ENCODE peak calls at places on chromosomes 1 and 21, in ten cellular contexts. E is naive thymus-derived CD8-positive, alpha-beta T cell; R is pons; Y is osteocyte; P is hypothalamus; A is GM12892; I is ELR; F is cardiac fibroblast; M is nephron progenitor cell; L is H7. J is an unnamed sample.

GRCh38 chr1:8205771-8206170 is 112.1 kb upstream of the SLC45A1 start:
- DNase-seq in E (no peak), R (no peak), Y (no peak), P (no peak), A (no peak), I (no peak), F (peak; percentile 41), M (no peak), L (no peak), J (no peak)

GRCh38 chr1:219159946-219160645 is 13.6 kb upstream of the LYPLAL1 start:
- DNase-seq in E (no peak), R (peak; percentile 44), Y (no peak), P (peak; percentile 2), A (no peak), I (no peak), F (peak; percentile 32), M (no peak), L (no peak), J (no peak)

GRCh38 chr1:44777969-44778635 is 2.8 kb downstream of the RPS8 start:
- DNase-seq in E (no peak), R (no peak), Y (no peak), P (no peak), A (no peak), I (no peak), F (no peak), M (no peak), L (no peak), J (no peak)

GRCh38 chr1:145918992-145919939 is 749 bp upstream of the PEX11B start:
- DNase-seq in E (no peak), R (peak; percentile 38), Y (no peak), P (peak; percentile 30), A (peak; percentile 88), I (peak; percentile 78), F (peak; percentile 51), M (peak; percentile 51), L (peak; percentile 61), J (peak; percentile 71)

GRCh38 chr1:107991371-107992066 is 26.5 kb upstream of the VAV3 start:
- DNase-seq in E (no peak), R (no peak), Y (no peak), P (no peak), A (no peak), I (peak; percentile 8), F (peak; percentile 71), M (no peak), L (no peak), J (no peak)

GRCh38 chr1:204376919-204377799 is 17.4 kb upstream of the PLEKHA6 start:
- DNase-seq in E (no peak), R (peak; percentile 30), Y (no peak), P (peak; percentile 55), A (no peak), I (no peak), F (no peak), M (no peak), L (no peak), J (no peak)

GRCh38 chr1:204924013-204924759 is 53.5 kb downstream of the NFASC start:
- DNase-seq in E (no peak), R (no peak), Y (peak; percentile 34), P (no peak), A (no peak), I (peak; percentile 34), F (no peak), M (no peak), L (peak; percentile 67), J (peak; percentile 79)

GRCh38 chr1:203349757-203350522 is 982 bp downstream of the FMOD start:
- DNase-seq in E (no peak), R (peak; percentile 79), Y (no peak), P (peak; percentile 25), A (no peak), I (no peak), F (no peak), M (no peak), L (no peak), J (no peak)

GRCh38 chr1:207470927-207471326 is 16.8 kb downstream of the CR2 start:
- DNase-seq in E (peak; percentile 7), R (no peak), Y (no peak), P (no peak), A (no peak), I (no peak), F (no peak), M (no peak), L (no peak), J (no peak)

GRCh38 chr1:116325922-116326321 is 47.1 kb upstream of the ATP1A1 start:
- DNase-seq in E (peak; percentile 49), R (no peak), Y (no peak), P (no peak), A (no peak), I (no peak), F (no peak), M (no peak), L (no peak), J (no peak)

GRCh38 chr1:162172733-162173132 is 103.2 kb downstream of the NOS1AP start:
- DNase-seq in E (no peak), R (no peak), Y (no peak), P (no peak), A (no peak), I (no peak), F (no peak), M (no peak), L (no peak), J (no peak)

GRCh38 chr1:195738971-195739650 is 869.1 kb downstream of the KCNT2 start:
- DNase-seq in E (no peak), R (no peak), Y (no peak), P (no peak), A (no peak), I (peak; percentile 52), F (no peak), M (no peak), L (no peak), J (no peak)

GRCh38 chr1:212458817-212459216 is 26.1 kb downstream of the NENF start:
- DNase-seq in E (no peak), R (no peak), Y (no peak), P (no peak), A (no peak), I (no peak), F (no peak), M (no peak), L (peak; percentile 59), J (no peak)

GRCh38 chr1:229318056-229318455 is 24.8 kb downstream of the CCSAP start:
- DNase-seq in E (no peak), R (no peak), Y (no peak), P (no peak), A (no peak), I (peak; percentile 19), F (no peak), M (no peak), L (no peak), J (no peak)

GRCh38 chr1:27403065-27403726 is 10.8 kb downstream of the GPR3 start:
- DNase-seq in E (no peak), R (peak; percentile 39), Y (peak; percentile 85), P (peak; percentile 46), A (no peak), I (peak; percentile 57), F (peak; percentile 67), M (peak; percentile 50), L (peak; percentile 75), J (no peak)

GRCh38 chr1:206582537-206583460 is 29.5 kb downstream of the EIF2D start:
- DNase-seq in E (no peak), R (no peak), Y (no peak), P (no peak), A (no peak), I (no peak), F (no peak), M (no peak), L (peak; percentile 51), J (no peak)

GRCh38 chr1:72227667-72228066 is 54.7 kb downstream of the NEGR1 start:
- DNase-seq in E (no peak), R (no peak), Y (no peak), P (no peak), A (no peak), I (no peak), F (no peak), M (no peak), L (no peak), J (no peak)

GRCh38 chr1:18948048-18948912 is 8.2 kb downstream of the IFFO2 start:
- DNase-seq in E (peak; percentile 58), R (no peak), Y (no peak), P (no peak), A (no peak), I (peak; percentile 52), F (peak; percentile 52), M (no peak), L (no peak), J (no peak)

GRCh38 chr1:200969726-200970521 is 53.6 kb downstream of the KIF21B start:
- DNase-seq in E (no peak), R (no peak), Y (no peak), P (no peak), A (peak; percentile 68), I (no peak), F (no peak), M (no peak), L (peak; percentile 56), J (no peak)

GRCh38 chr1:203427451-203427850 is 48.2 kb upstream of the PRELP start:
- DNase-seq in E (no peak), R (no peak), Y (no peak), P (no peak), A (no peak), I (no peak), F (no peak), M (no peak), L (no peak), J (no peak)

GRCh38 chr1:37040773-37041172 is 6.5 kb upstream of the GRIK3 start:
- DNase-seq in E (no peak), R (no peak), Y (no peak), P (no peak), A (no peak), I (no peak), F (no peak), M (no peak), L (no peak), J (no peak)

GRCh38 chr21:33290441-33290840 is 24.3 kb downstream of the IL10RB start:
- DNase-seq in E (no peak), R (no peak), Y (no peak), P (no peak), A (no peak), I (no peak), F (no peak), M (no peak), L (no peak), J (no peak)

GRCh38 chr1:10539411-10540043 is 64.8 kb downstream of the PEX14 start:
- DNase-seq in E (no peak), R (no peak), Y (no peak), P (no peak), A (no peak), I (no peak), F (peak; percentile 74), M (no peak), L (no peak), J (no peak)

GRCh38 chr1:64549464-64550239 is 79.7 kb downstream of the CACHD1 start:
- DNase-seq in E (no peak), R (no peak), Y (no peak), P (no peak), A (no peak), I (no peak), F (no peak), M (no peak), L (no peak), J (no peak)

GRCh38 chr1:237282266-237282783 is 240.3 kb downstream of the RYR2 start:
- DNase-seq in E (no peak), R (no peak), Y (no peak), P (no peak), A (no peak), I (no peak), F (no peak), M (no peak), L (no peak), J (no peak)